ENCODE peak calls at places on chromosomes 1 and 21, in seven cellular contexts. W is CD8-positive, alpha-beta T cell; C is A673; V is BJ; J is hepatocyte; A is neural progenitor cell; Y is fibroblast of lung. Q is an unnamed sample. For H3K27me3, the result is how much of the 10 kb centered on the place peaks cover.

GRCh38 chr1:41851589-41851988 is 67.1 kb downstream of the HIVEP3 start:
- DNase-seq in Y (peak), A (no peak), W (no peak), V (no peak), C (no peak), J (no peak), Q (no peak)

GRCh38 chr1:116508984-116509980 is 61.5 kb downstream of the CD58 start:
- DNase-seq in C (no peak), V (peak), A (no peak), J (peak), Y (peak), W (no peak), Q (no peak)

GRCh38 chr1:244065960-244066388 is 14.9 kb downstream of the ZBTB18 start:
- DNase-seq in A (no peak), V (no peak), Y (peak), W (no peak), C (no peak), J (no peak), Q (no peak)

GRCh38 chr1:17826165-17826488 is 71.0 kb downstream of the ACTL8 start:
- DNase-seq in W (no peak), C (peak), A (peak), Y (peak), V (no peak), J (peak), Q (peak)

GRCh38 chr1:224541072-224541790 is 74.9 kb upstream of the CNIH3 start:
- DNase-seq in A (no peak), W (no peak), V (no peak), J (no peak), C (peak), Y (no peak), Q (no peak)

GRCh38 chr1:151953409-151954094 is 40.1 kb downstream of the S100A10 start:
- DNase-seq in A (no peak), W (no peak), C (no peak), V (no peak), J (peak), Y (no peak), Q (no peak)

GRCh38 chr1:25182629-25183028 is 49.7 kb downstream of the SYF2 start:
- DNase-seq in W (no peak), Y (peak), C (no peak), A (no peak), J (no peak), V (no peak), Q (no peak)

GRCh38 chr1:235275223-235275622 is 52.8 kb downstream of the ARID4B start:
- DNase-seq in C (no peak), W (no peak), Y (no peak), J (no peak), V (no peak), A (no peak), Q (no peak)

GRCh38 chr1:101704895-101705294 is 291.8 kb downstream of the OLFM3 start:
- DNase-seq in V (no peak), Y (no peak), A (no peak), C (no peak), J (no peak), W (no peak), Q (no peak)

GRCh38 chr1:155071701-155072100 is 6.9 kb upstream of the EFNA3 start:
- DNase-seq in A (peak), C (no peak), J (peak), W (no peak), V (no peak), Y (no peak), Q (no peak)

GRCh38 chr1:226372885-226373284 is 35.0 kb downstream of the PARP1 start:
- DNase-seq in Y (no peak), A (no peak), V (no peak), W (no peak), J (no peak), C (no peak), Q (no peak)

GRCh38 chr1:210292276-210292851 is 36.3 kb upstream of the HHAT start:
- DNase-seq in Y (peak), V (no peak), C (no peak), W (no peak), A (peak), J (peak), Q (no peak)

GRCh38 chr1:39116868-39117728 is 87.4 kb upstream of the MACF1 start:
- DNase-seq in A (no peak), Y (peak), J (peak), C (no peak), W (no peak), V (no peak), Q (no peak)

GRCh38 chr1:24286246-24287010 is 32.7 kb upstream of the GRHL3 start:
- DNase-seq in V (no peak), Y (no peak), C (no peak), A (peak), W (no peak), J (no peak), Q (no peak)

GRCh38 chr1:156675715-156676311 is 1.4 kb downstream of the NES start:
- DNase-seq in Y (peak), C (no peak), W (no peak), A (peak), J (no peak), V (no peak), Q (no peak)

GRCh38 chr1:156670791-156671190 is 6.4 kb downstream of the NES start:
- DNase-seq in Y (no peak), A (no peak), W (no peak), J (no peak), V (no peak), C (no peak), Q (no peak)

GRCh38 chr1:156671804-156672203 is 5.4 kb downstream of the NES start:
- DNase-seq in V (no peak), W (no peak), C (no peak), Y (no peak), J (no peak), A (no peak), Q (no peak)

GRCh38 chr1:156675271-156675708 is 1.9 kb downstream of the NES start:
- DNase-seq in Y (no peak), C (no peak), J (no peak), V (no peak), A (no peak), W (no peak), Q (no peak)

DNA sequence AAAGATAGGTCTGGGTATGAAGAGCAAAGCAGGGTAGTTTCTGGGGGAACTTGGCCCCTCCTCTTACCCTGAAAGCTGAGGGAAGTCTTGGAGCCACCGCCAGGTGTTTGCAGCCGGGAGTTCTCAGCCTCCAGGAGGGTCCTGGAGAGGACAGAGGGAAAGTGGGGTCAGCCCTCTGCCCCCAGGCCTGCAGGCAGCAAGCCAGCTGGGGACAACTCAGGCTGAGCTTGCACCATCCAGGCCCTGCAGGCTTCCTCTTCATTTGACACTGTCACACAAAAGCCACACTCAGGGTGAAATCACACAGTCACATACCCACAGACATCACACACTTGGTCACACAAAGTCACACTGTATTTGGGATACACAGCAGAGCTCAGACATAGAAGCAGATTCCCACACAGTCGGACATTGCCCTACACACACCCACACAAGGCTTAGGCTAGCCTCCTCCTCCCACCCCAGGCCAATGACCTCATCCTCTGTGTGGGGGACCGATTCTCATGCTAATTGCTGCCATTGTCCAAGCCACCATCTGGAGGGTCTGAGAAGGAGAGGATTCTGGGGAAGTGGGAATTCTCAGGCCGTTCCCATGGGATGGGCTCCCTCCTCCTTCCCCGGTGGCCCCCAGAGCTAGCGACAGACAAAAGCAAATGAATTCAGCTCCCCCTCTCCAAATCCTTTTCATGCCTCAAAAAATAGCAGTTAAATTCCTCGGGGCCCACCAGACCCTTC is 3.7 kb downstream of the NES start:
- DNase-seq in J (peak), Y (peak), W (no peak), C (no peak), A (peak), V (no peak), Q (no peak)
- H3K27me3 ChIP-seq in J (under half), Y (under half), W (under half), C (under half), A (under half), V (under half), Q (under half)

GRCh38 chr1:3270403-3271245 is 183.8 kb upstream of the ARHGEF16 start:
- DNase-seq in C (no peak), Y (no peak), W (no peak), J (no peak), A (no peak), V (no peak), Q (no peak)

GRCh38 chr1:3272321-3273045 is 182.0 kb upstream of the ARHGEF16 start:
- DNase-seq in Y (no peak), C (no peak), V (no peak), W (no peak), J (no peak), A (no peak), Q (no peak)

GRCh38 chr1:3274972-3275371 is 179.5 kb upstream of the ARHGEF16 start:
- DNase-seq in J (no peak), V (no peak), W (no peak), Y (no peak), A (no peak), C (no peak), Q (no peak)

GRCh38 chr1:3273447-3273846 is 181.0 kb upstream of the ARHGEF16 start:
- DNase-seq in C (no peak), V (no peak), J (no peak), A (no peak), Y (no peak), W (no peak), Q (no peak)

GRCh38 chr1:3271866-3272265 is 182.6 kb upstream of the ARHGEF16 start:
- DNase-seq in J (no peak), A (no peak), W (no peak), C (no peak), V (no peak), Y (no peak), Q (no peak)
- H3K27me3 ChIP-seq in J (under half), A (under half), W (under half), C (under half), V (under half), Y (under half), Q (under half)

GRCh38 chr1:10941891-10942541 is 70.4 kb upstream of the TARDBP start:
- DNase-seq in C (peak), V (no peak), W (peak), J (peak), Y (peak), A (peak), Q (no peak)

GRCh38 chr1:10942542-10942912 is 69.9 kb upstream of the TARDBP start:
- DNase-seq in W (no peak), V (no peak), C (no peak), Y (no peak), J (no peak), A (no peak), Q (no peak)

GRCh38 chr1:10940451-10940804 is 72.0 kb upstream of the TARDBP start:
- DNase-seq in C (no peak), V (no peak), W (no peak), A (no peak), Y (no peak), J (no peak), Q (no peak)

GRCh38 chr1:10939654-10940450 is 72.6 kb upstream of the TARDBP start:
- DNase-seq in J (peak), W (no peak), C (peak), Y (no peak), V (no peak), A (no peak), Q (no peak)

DNA sequence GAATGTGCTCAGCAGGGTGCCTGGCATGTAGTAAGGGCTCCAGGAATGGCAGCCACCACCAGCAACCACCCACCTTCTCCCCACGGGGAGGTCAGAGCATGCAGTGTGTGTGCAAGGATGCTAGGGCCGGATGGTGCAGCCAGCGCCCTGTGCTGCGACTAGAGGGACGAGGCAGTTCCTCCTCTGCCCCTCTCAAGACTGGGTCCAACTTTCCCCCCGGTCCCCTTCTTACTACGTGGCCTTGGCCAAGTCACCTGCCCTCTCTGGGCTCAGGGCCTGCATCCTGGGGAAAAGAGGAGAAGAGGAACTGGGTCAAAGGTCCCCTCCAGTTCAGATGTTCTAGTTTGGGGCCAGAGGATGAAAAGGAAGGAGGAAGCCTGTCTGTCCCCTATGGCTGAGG is 71.6 kb upstream of the TARDBP start:
- DNase-seq in V (no peak), Y (no peak), A (no peak), C (no peak), W (no peak), J (no peak), Q (no peak)
- H3K27me3 ChIP-seq in V (under half), Y (under half), A (under half), C (under half), W (under half), J (under half), Q (under half)

GRCh38 chr1:230518511-230518910 is 92.4 kb upstream of the PGBD5 start:
- DNase-seq in W (no peak), V (no peak), J (no peak), C (no peak), A (peak), Y (no peak), Q (no peak)
- H3K27me3 ChIP-seq in W (under half), V (under half), J (under half), C (under half), A (under half), Y (under half), Q (under half)

GRCh38 chr21:33069645-33069993 is 322 bp upstream of the OLIG1 start:
- DNase-seq in J (no peak), A (no peak), Y (no peak), C (no peak), W (no peak), V (no peak), Q (no peak)

GRCh38 chr21:33070921-33071877 is 1.3 kb downstream of the OLIG1 start:
- DNase-seq in Y (peak), J (no peak), V (no peak), W (no peak), C (peak), A (peak), Q (no peak)

GRCh38 chr21:33069994-33070811 is at the start of gene OLIG1:
- DNase-seq in A (peak), C (peak), Y (peak), W (no peak), V (no peak), J (peak), Q (no peak)

GRCh38 chr21:33067457-33067856 is 2.5 kb upstream of the OLIG1 start:
- DNase-seq in A (no peak), C (no peak), Y (no peak), W (no peak), J (no peak), V (no peak), Q (no peak)

GRCh38 chr21:33069243-33069642 is 698 bp upstream of the OLIG1 start:
- DNase-seq in V (no peak), J (no peak), Y (no peak), A (no peak), C (no peak), W (no peak), Q (no peak)
- H3K27me3 ChIP-seq in V (under half), J (half or more), Y (half or more), A (half or more), C (half or more), W (under half), Q (under half)

GRCh38 chr1:231808116-231808515 is 181.5 kb downstream of the DISC1 start:
- DNase-seq in V (no peak), W (no peak), C (no peak), A (no peak), Y (no peak), J (no peak), Q (no peak)
- H3K27me3 ChIP-seq in V (under half), W (under half), C (under half), A (under half), Y (under half), J (under half), Q (under half)

GRCh38 chr1:201371841-201372240 is 5.6 kb downstream of the TNNT2 start:
- DNase-seq in A (no peak), Y (no peak), V (no peak), W (no peak), C (no peak), J (no peak), Q (no peak)
- H3K27me3 ChIP-seq in A (under half), Y (under half), V (under half), W (under half), C (under half), J (under half), Q (under half)

Q was measured in vagina.